ENCODE peak calls at places on chromosomes 4 and X, in nine cellular contexts. A, R, P, M, F, Q, K, D and J are unnamed samples.

GRCh38 chr4:73730292-73730691 is 10.1 kb upstream of the CXCL8 start:
- DNase-seq in A (no peak), R (no peak), P (no peak), M (no peak), F (no peak), Q (no peak), K (no peak), D (no peak), J (no peak)

GRCh38 chr4:89988268-89988667 is 93.6 kb downstream of the MMRN1 start:
- DNase-seq in A (no peak), R (no peak), P (no peak), M (no peak), F (no peak), Q (no peak), K (no peak), D (no peak), J (no peak)

GRCh38 chr4:19936471-19936870 is 315.2 kb upstream of the SLIT2 start:
- DNase-seq in A (no peak), R (no peak), P (no peak), M (no peak), F (no peak), Q (no peak), K (no peak), D (no peak), J (no peak)

GRCh38 chrX:13685126-13685763 is 3.7 kb upstream of the RAB9A start:
- DNase-seq in A (no peak), R (no peak), P (no peak), M (no peak), F (no peak), Q (no peak), K (no peak), D (no peak), J (no peak)

GRCh38 chr4:137238456-137238855 is 293.8 kb downstream of the PCDH18 start:
- DNase-seq in A (no peak), R (no peak), P (no peak), M (no peak), F (no peak), Q (no peak), K (no peak), D (no peak), J (no peak)

GRCh38 chr4:48962636-48963035 is 23.4 kb upstream of the CWH43 start:
- DNase-seq in A (no peak), R (no peak), P (no peak), M (no peak), F (no peak), Q (no peak), K (no peak), D (no peak), J (no peak)

GRCh38 chr4:84622959-84623358 is 40.0 kb downstream of the CDS1 start:
- DNase-seq in A (no peak), R (no peak), P (no peak), M (no peak), F (no peak), Q (no peak), K (no peak), D (no peak), J (no peak)

GRCh38 chrX:41064028-41064427 is 21.2 kb upstream of the USP9X start:
- DNase-seq in A (no peak), R (no peak), P (no peak), M (no peak), F (no peak), Q (no peak), K (no peak), D (no peak), J (no peak)

GRCh38 chr4:150570862-150571261 is 11.1 kb upstream of the MAB21L2 start:
- DNase-seq in A (no peak), R (no peak), P (no peak), M (no peak), F (no peak), Q (no peak), K (no peak), D (no peak), J (no peak)

GRCh38 chrX:333611-334311 is 15.2 kb upstream of the GTPBP6 start:
- DNase-seq in A (no peak), R (no peak), P (peak), M (no peak), F (peak), Q (no peak), K (no peak), D (no peak), J (no peak)

GRCh38 chr4:89434364-89434988 is 126.9 kb upstream of the GPRIN3 start:
- DNase-seq in A (no peak), R (no peak), P (no peak), M (no peak), F (no peak), Q (no peak), K (no peak), D (no peak), J (no peak)

GRCh38 chrX:139106111-139106510 is 394.6 kb upstream of the FGF13 start:
- DNase-seq in A (no peak), R (no peak), P (no peak), M (no peak), F (no peak), Q (no peak), K (no peak), D (no peak), J (no peak)

GRCh38 chrX:132802033-132802432 is 156.4 kb downstream of the HS6ST2 start:
- DNase-seq in A (no peak), R (no peak), P (no peak), M (no peak), F (no peak), Q (no peak), K (no peak), D (no peak), J (no peak)

GRCh38 chrX:101906136-101906796 is 25.6 kb downstream of the ZMAT1 start:
- DNase-seq in A (no peak), R (no peak), P (peak), M (no peak), F (no peak), Q (no peak), K (no peak), D (no peak), J (no peak)

GRCh38 chrX:96591418-96591817 is 93.2 kb upstream of the DIAPH2 start:
- DNase-seq in A (no peak), R (peak), P (no peak), M (no peak), F (no peak), Q (no peak), K (no peak), D (no peak), J (no peak)

GRCh38 chr4:95360911-95361695 is 187.7 kb downstream of the UNC5C start:
- DNase-seq in A (no peak), R (no peak), P (no peak), M (no peak), F (no peak), Q (no peak), K (no peak), D (no peak), J (no peak)

GRCh38 chr4:99102634-99103033 is 14.0 kb upstream of the ADH5 start:
- DNase-seq in A (no peak), R (no peak), P (no peak), M (no peak), F (no peak), Q (no peak), K (no peak), D (no peak), J (no peak)

GRCh38 chr4:4875147-4875546 is 15.7 kb downstream of the MSX1 start:
- DNase-seq in A (no peak), R (no peak), P (no peak), M (no peak), F (no peak), Q (no peak), K (no peak), D (no peak), J (no peak)

GRCh38 chr4:154491731-154492249 is at the start of gene DCHS2:
- DNase-seq in A (peak), R (no peak), P (peak), M (no peak), F (peak), Q (no peak), K (no peak), D (peak), J (no peak)

GRCh38 chrX:131675596-131676194 is 131.8 kb downstream of the OR13H1 start:
- DNase-seq in A (no peak), R (no peak), P (no peak), M (no peak), F (no peak), Q (no peak), K (peak), D (no peak), J (no peak)

GRCh38 chr4:147831452-147832192 is 99.7 kb downstream of the ARHGAP10 start:
- DNase-seq in A (no peak), R (no peak), P (no peak), M (peak), F (no peak), Q (no peak), K (peak), D (peak), J (no peak)

GRCh38 chr4:165060938-165061337 is 7.3 kb downstream of the TRIM75 start:
- DNase-seq in A (no peak), R (no peak), P (no peak), M (no peak), F (no peak), Q (no peak), K (no peak), D (no peak), J (no peak)

GRCh38 chr4:76270776-76271175 is 19.3 kb downstream of the FAM47E start:
- DNase-seq in A (no peak), R (no peak), P (no peak), M (no peak), F (no peak), Q (no peak), K (no peak), D (no peak), J (no peak)

GRCh38 chrX:150984164-150984824 is 1.2 kb downstream of the HMGB3 start:
- DNase-seq in A (no peak), R (no peak), P (no peak), M (no peak), F (no peak), Q (no peak), K (no peak), D (no peak), J (no peak)
- H3K27ac ChIP-seq in A (no peak), R (no peak), P (no peak), M (no peak), F (no peak), Q (no peak), K (peak), D (no peak), J (no peak)

DNA sequence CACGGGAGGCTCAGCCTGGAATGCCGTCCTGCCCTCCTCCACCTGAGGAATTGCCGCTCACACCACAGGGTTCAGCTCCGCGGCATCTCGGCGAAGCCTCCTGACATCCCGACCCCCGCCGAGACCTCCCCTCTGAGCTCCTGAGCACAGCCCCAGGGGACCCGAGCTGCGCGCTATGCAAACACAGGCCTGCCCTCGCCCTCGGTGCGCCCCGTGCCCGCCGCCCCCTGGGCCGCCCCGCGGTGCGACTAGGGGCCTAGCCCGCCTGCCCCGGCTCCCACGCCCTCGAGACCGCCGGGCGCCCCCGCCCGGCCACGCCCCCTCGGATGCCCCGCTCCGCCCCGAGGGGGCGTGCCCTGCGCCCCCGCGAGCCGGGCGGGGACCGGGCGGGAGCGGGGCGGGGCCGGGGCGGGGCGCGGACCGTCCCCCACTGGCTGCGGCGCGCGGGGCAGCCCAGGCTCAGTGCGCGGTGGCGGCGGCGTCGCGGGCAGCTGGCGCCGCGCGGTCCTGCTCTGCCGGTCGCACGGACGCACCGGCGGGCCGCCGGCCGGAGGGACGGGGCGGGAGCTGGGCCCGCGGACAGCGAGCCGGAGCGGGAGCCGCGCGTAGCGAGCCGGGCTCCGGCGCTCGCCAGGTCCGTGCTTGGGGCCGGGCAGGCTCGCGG is at the start of gene FGFR3:
- DNase-seq in A (peak), R (no peak), P (no peak), M (peak), F (no peak), Q (no peak), K (no peak), D (peak), J (peak)
- H3K4me3 ChIP-seq in A (peak), R (peak), P (peak), M (peak), F (peak), Q (peak), K (peak), D (peak), J (peak)

DNA sequence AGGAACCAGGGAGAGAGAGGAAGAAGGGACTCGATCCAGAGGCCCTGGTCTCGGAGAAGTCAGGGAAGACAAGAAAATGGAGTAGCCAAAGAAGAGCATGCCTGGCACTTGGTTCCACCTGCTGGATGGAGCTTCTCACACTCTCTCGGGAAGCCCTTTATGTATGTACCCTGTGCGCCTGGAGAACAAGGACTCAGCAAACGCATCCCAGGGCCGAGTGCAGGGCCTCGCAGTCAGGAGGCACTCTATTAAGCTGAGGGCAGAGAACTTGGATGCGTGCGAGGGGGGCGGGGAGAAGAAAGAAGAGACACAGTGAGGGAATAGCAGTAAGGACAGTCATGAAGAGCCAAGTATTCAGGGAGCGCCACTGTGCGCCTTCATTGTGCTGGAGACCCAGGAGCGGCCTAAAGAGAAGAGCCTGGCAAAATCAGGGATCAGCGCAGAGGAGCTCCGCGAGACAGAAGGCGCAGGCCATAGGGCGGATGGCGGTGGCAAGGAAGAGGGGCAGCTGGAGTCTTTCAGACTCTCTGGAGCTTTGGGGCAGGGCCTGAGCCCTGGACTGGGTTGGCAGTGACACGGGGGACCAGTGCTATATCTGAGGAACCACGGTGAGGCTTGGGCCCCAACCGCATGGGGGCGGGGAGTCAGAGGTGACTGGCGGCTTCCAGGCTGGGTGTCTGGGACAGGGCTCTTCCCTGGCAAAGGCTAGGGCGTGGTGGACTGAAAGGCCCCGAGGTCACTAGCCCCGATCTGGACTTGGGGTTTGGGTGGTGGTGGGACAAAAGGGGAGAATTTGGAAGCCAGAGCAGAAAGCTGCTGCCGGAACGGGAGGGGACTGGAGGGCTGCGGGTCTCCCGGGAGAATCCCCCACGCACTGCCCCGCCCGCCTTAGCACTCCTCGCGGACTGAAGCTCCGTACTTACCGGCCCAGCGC is 1.9 kb upstream of the SEPTIN6 start:
- DNase-seq in A (no peak), R (no peak), P (no peak), M (no peak), F (peak), Q (no peak), K (no peak), D (no peak), J (no peak)
- TF ChIP-seq CTCF in A (no peak), R (no peak), P (no peak), M (no peak), F (no peak), Q (no peak), K (peak), D (no peak), J (no peak)

GRCh38 chrX:103329991-103330390 is at the start of gene TCEAL7:
- DNase-seq in A (no peak), R (peak), P (no peak), M (peak), F (no peak), Q (no peak), K (no peak), D (no peak), J (no peak)

GRCh38 chrX:103330601-103331397 is 760 bp downstream of the TCEAL7 start:
- DNase-seq in A (no peak), R (no peak), P (no peak), M (no peak), F (no peak), Q (no peak), K (no peak), D (no peak), J (no peak)
- H3K27ac ChIP-seq in A (peak), R (peak), P (no peak), M (peak), F (no peak), Q (peak), K (no peak), D (peak), J (no peak)

DNA sequence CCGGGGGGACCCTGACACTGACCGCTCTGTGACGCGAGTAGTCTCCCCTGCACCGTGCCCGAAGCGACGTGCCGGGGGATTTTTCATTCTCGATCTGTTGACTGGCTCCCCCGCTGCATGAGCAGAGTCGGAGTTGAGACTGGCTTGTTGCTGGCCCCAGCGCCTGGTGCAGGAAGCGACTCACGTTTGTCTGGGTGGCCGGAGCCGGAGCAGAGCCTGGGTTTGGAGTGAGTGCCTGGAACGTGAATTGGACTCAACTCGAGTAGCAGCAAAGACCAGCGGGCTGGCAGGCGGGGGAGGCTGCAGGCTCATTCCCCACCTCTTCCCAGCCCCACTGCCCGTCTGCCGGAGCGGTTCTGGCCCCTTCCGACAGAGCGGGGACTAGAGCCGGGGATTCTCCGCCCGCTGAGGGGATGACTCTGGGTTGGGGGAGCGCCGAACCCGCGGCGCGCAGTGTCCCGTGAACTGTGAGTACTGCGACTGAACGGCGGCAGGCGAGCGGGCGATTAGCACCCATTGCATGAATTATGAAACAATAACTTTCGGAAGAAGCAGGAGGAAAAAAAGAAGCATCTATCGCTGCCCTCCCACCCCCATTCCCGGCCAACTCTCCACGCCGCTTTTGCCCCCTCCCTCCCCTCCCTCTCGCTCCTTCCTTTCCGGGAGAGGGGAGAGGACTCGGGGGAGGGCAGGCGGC is 635 bp downstream of the PCDH7 start:
- DNase-seq in A (peak), R (peak), P (no peak), M (peak), F (peak), Q (no peak), K (no peak), D (peak), J (no peak)
- H3K4me3 ChIP-seq in A (peak), R (peak), P (peak), M (peak), F (peak), Q (peak), K (peak), D (peak), J (no peak)

GRCh38 chrX:127276326-127276725 is 456.8 kb downstream of the PRR32 start:
- DNase-seq in A (no peak), R (no peak), P (no peak), M (no peak), F (no peak), Q (no peak), K (no peak), D (no peak), J (no peak)
- TF ChIP-seq CTCF in A (no peak), R (no peak), P (no peak), M (no peak), F (no peak), Q (no peak), K (no peak), D (no peak), J (no peak)

DNA sequence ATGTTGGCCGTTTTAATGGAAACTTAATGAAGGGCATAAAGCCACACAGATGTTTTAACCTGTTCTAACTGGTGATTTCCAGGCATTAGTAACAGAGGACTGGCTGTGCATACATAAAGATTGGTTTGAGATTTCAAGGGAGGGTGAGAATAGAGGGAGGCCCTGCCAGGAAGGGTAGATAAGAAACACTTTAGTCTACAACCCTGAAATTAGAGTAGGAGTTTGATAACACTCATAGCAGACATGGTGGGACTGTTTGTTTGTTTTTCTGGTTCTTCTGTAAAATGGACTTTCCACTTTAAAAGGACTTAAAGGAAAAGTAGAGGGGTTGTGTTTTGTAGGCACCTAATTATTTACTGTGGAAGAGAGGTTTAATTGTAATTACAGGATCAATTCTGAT is 16.2 kb downstream of the SLC4A4 start:
- DNase-seq in A (no peak), R (no peak), P (no peak), M (no peak), F (no peak), Q (no peak), K (no peak), D (no peak), J (no peak)
- H3K27ac ChIP-seq in A (no peak), R (no peak), P (no peak), M (no peak), F (no peak), Q (no peak), K (no peak), D (no peak), J (no peak)

GRCh38 chr4:140567722-140568121 is 1.0 kb downstream of the UCP1 start:
- DNase-seq in A (peak), R (no peak), P (no peak), M (no peak), F (no peak), Q (no peak), K (no peak), D (no peak), J (no peak)

GRCh38 chr4:140571620-140572019 is 2.9 kb upstream of the UCP1 start:
- DNase-seq in A (no peak), R (no peak), P (no peak), M (no peak), F (no peak), Q (no peak), K (no peak), D (no peak), J (no peak)

GRCh38 chr4:140568507-140569306 is at the start of gene UCP1:
- DNase-seq in A (peak), R (no peak), P (no peak), M (no peak), F (no peak), Q (no peak), K (no peak), D (peak), J (no peak)

DNA sequence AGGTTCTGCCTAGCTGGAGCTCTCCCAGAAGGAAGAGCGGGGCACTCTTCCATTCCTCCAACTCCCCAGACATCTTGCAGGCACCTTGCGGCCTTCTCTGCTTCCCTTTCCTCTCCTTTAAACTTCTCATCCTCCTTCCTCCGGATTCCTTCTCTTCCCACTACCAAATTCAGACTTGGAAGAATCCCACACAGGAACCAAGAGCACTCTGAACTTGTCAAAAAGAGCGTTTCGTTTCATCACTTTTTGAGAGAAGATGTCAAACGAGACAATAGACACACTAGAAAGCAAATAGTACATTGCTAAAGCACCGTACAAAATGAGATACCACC is 512 bp upstream of the UCP1 start:
- DNase-seq in A (no peak), R (no peak), P (no peak), M (no peak), F (no peak), Q (no peak), K (no peak), D (no peak), J (no peak)
- H3K4me3 ChIP-seq in A (peak), R (peak), P (peak), M (peak), F (peak), Q (peak), K (no peak), D (peak), J (peak)

GRCh38 chr4:97477974-97478373 is 665.3 kb downstream of the STPG2 start:
- DNase-seq in A (no peak), R (no peak), P (no peak), M (no peak), F (no peak), Q (no peak), K (no peak), D (no peak), J (no peak)
- TF ChIP-seq CTCF in A (no peak), R (no peak), P (no peak), M (no peak), F (no peak), Q (no peak), K (no peak), D (no peak), J (no peak)